ENCODE peak calls at places on chromosomes 13 and 19, in nine cellular contexts. L is IMR-90, K is adrenal gland, F is transverse colon, I is A549, N is heart left ventricle, Z is right lobe of liver, G is suprapubic skin, O is sigmoid colon. M is an unnamed sample.

GRCh38 chr13:90105276-90105675 is 1242.2 kb upstream of the MIR17HG start:
- DNase-seq in Z (no peak), L (no peak), G (no peak), O (no peak), I (no peak), K (no peak), F (no peak), N (no peak), M (no peak)

GRCh38 chr19:40799558-40800338 is 757 bp downstream of the EGLN2 start:
- DNase-seq in F (no peak), Z (peak), K (peak), L (no peak), N (peak), G (peak), O (peak), I (no peak), M (peak)

GRCh38 chr19:28711401-28711800 is 501.6 kb downstream of the UQCRFS1 start:
- DNase-seq in O (no peak), G (no peak), Z (no peak), F (no peak), L (no peak), N (no peak), I (no peak), K (no peak), M (no peak)

GRCh38 chr19:57210381-57210780 is 19.1 kb downstream of the ZNF264 start:
- DNase-seq in N (no peak), G (no peak), O (no peak), L (no peak), Z (no peak), F (no peak), I (no peak), K (no peak), M (no peak)

GRCh38 chr13:111139874-111140561 is 24.9 kb downstream of the ARHGEF7 start:
- DNase-seq in K (no peak), I (no peak), F (peak), G (no peak), L (no peak), O (no peak), N (no peak), Z (no peak), M (no peak)

GRCh38 chr13:49551245-49551644 is 34.1 kb downstream of the RCBTB1 start:
- DNase-seq in F (no peak), O (no peak), K (no peak), N (no peak), L (no peak), Z (no peak), I (no peak), G (no peak), M (no peak)

GRCh38 chr13:49444517-49445395 is 682 bp downstream of the SETDB2 start:
- DNase-seq in G (no peak), O (no peak), I (peak), L (peak), Z (no peak), N (no peak), K (no peak), F (peak), M (peak)

GRCh38 chr13:93505104-93505952 is 278.7 kb downstream of the GPC6 start:
- DNase-seq in N (peak), I (no peak), Z (no peak), O (no peak), F (no peak), G (no peak), L (peak), K (no peak), M (no peak)

GRCh38 chr19:38718747-38719543 is 25.3 kb downstream of the CAPN12 start:
- DNase-seq in L (no peak), I (peak), N (peak), O (peak), K (no peak), F (no peak), G (no peak), Z (no peak), M (no peak)

GRCh38 chr19:11168568-11168967 is 13.0 kb upstream of the SPC24 start:
- DNase-seq in O (no peak), Z (no peak), K (no peak), L (peak), N (no peak), I (peak), G (no peak), F (no peak), M (no peak)

GRCh38 chr19:3196064-3196932 is 10.6 kb downstream of the NCLN start:
- DNase-seq in L (no peak), F (no peak), N (no peak), Z (peak), K (no peak), G (no peak), I (no peak), O (no peak), M (no peak)

GRCh38 chr13:66114127-66114526 is 1116.0 kb downstream of the PCDH9 start:
- DNase-seq in N (no peak), O (no peak), L (peak), F (no peak), Z (no peak), G (no peak), I (no peak), K (no peak), M (no peak)

GRCh38 chr13:94329277-94329676 is 150.2 kb downstream of the DCT start:
- DNase-seq in K (no peak), G (no peak), Z (no peak), I (no peak), O (peak), F (no peak), L (peak), N (no peak), M (no peak)

GRCh38 chr19:37790244-37790925 is 11.0 kb upstream of the ZNF573 start:
- DNase-seq in O (no peak), Z (no peak), N (no peak), G (no peak), K (no peak), L (no peak), F (no peak), I (no peak), M (no peak)

GRCh38 chr19:55089279-55089944 is 13.7 kb downstream of the EPS8L1 start:
- DNase-seq in I (no peak), N (peak), F (no peak), K (no peak), L (no peak), O (no peak), G (peak), Z (no peak), M (no peak)

GRCh38 chr19:55087542-55087935 is 11.9 kb downstream of the EPS8L1 start:
- DNase-seq in L (peak), G (peak), Z (no peak), I (no peak), N (peak), K (no peak), F (no peak), O (no peak), M (no peak)

GRCh38 chr19:55086730-55087541 is 11.3 kb downstream of the EPS8L1 start:
- DNase-seq in G (peak), O (peak), Z (peak), I (no peak), K (peak), L (peak), F (peak), N (peak), M (peak)

GRCh38 chr19:55088021-55088451 is 12.4 kb downstream of the EPS8L1 start:
- DNase-seq in N (peak), O (no peak), G (peak), I (no peak), F (no peak), L (no peak), K (no peak), Z (no peak), M (no peak)

GRCh38 chr19:55088543-55089265 is 13.0 kb downstream of the EPS8L1 start:
- DNase-seq in N (peak), I (peak), F (peak), Z (no peak), O (peak), L (peak), G (peak), K (peak), M (no peak)
- TF ChIP-seq POLR2A in N (no peak), I (no peak), F (no peak), Z (no peak), O (no peak), L (no peak), G (no peak), K (no peak), M (no peak)

DNA sequence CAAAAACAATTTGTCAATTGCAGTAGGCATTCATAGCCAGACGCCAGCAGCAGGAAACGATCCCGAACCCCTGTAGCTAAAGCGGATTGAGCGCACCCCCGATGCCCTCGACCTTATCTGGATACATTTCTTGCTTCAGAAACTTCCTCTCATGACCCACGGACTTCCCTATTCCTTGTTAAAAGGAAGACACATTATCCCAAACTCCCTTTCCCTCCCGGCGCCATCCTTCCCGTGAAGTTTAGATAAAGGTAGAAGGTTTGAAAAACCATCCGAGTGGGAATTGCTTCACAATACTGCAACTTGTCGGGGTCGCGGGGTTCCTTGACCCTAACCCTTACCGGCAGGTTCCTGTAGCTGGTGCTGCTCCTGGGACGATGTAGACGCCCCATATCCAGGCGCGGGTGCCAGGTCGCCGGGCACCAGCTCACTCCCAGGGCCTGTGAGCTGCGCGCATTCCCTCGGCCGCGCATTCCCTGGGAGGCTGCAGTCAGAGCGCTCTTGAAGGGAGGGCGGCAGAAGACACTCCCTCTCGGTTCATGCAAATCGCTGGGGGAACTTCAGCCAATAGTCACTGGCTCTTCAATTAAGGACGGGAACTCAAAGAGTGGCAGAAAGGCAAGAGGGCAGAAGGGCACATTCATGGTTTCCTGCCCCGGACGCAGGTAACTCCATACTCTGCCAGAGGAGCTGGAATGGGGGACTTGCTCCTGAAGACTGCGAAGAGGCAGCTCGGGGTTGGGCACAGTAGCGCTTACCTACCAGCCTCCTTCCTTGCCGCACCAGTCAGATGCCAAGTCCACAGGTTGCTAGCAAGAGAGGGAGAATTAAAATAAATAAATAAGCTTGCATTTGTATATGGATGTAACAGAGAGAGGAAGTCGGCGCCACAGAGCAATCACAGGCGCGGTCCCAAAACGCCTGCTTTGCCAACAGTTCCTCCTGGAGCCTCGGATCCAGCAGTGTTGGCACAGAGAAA is 674 bp downstream of the PCDH20 start:
- DNase-seq in N (peak), I (peak), L (no peak), K (no peak), Z (peak), F (peak), O (peak), G (peak), M (peak)
- TF ChIP-seq POLR2A in N (no peak), I (no peak), L (no peak), K (no peak), Z (peak), F (peak), O (no peak), G (no peak), M (no peak)

GRCh38 chr19:1438933-1439358 is 750 bp downstream of the RPS15 start:
- DNase-seq in G (no peak), K (no peak), I (no peak), F (no peak), O (no peak), L (no peak), N (no peak), Z (no peak), M (no peak)

GRCh38 chr19:1438035-1438932 is at the start of gene RPS15:
- DNase-seq in G (peak), I (peak), F (peak), N (peak), L (peak), O (peak), Z (peak), K (peak), M (peak)

GRCh38 chr19:1440418-1440801 is 2.2 kb downstream of the RPS15 start:
- DNase-seq in L (no peak), K (no peak), O (no peak), F (no peak), N (no peak), I (no peak), Z (no peak), G (no peak), M (no peak)

GRCh38 chr19:1441677-1442438 is 3.7 kb downstream of the RPS15 start:
- DNase-seq in K (no peak), F (no peak), N (no peak), L (no peak), O (no peak), Z (no peak), G (no peak), I (no peak), M (no peak)

DNA sequence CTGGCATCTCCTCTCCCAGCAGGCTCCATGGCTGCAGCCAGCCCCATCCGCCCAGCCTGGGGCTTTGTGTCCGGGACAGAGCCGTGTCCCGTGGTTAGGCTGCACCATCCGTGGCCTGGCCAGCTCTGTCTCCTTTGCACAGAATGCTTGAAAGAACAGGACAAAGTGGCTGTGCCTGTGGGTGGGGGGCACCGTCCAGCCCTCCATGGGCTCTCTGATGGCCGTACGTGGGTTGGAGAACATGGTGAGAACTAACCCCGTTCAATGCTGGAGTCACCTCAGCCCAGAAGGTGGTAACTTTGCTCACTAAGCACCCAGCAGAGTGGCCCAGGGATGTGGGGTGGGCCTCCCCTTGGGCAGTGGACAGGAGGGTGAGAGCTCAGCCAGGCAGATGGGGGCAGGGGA is 2.8 kb downstream of the RPS15 start:
- DNase-seq in G (no peak), Z (no peak), F (no peak), O (no peak), K (no peak), N (no peak), I (no peak), L (no peak), M (no peak)
- TF ChIP-seq POLR2A in G (no peak), Z (no peak), F (no peak), O (no peak), K (no peak), N (no peak), I (no peak), L (no peak), M (no peak)

GRCh38 chr19:12796146-12797071 is 5.1 kb downstream of the JUNB start:
- DNase-seq in F (peak), Z (peak), G (peak), O (peak), I (peak), K (peak), L (peak), N (peak), M (peak)
- TF ChIP-seq POLR2A in F (peak), Z (peak), G (no peak), O (no peak), I (no peak), K (peak), L (peak), N (no peak), M (no peak)

DNA sequence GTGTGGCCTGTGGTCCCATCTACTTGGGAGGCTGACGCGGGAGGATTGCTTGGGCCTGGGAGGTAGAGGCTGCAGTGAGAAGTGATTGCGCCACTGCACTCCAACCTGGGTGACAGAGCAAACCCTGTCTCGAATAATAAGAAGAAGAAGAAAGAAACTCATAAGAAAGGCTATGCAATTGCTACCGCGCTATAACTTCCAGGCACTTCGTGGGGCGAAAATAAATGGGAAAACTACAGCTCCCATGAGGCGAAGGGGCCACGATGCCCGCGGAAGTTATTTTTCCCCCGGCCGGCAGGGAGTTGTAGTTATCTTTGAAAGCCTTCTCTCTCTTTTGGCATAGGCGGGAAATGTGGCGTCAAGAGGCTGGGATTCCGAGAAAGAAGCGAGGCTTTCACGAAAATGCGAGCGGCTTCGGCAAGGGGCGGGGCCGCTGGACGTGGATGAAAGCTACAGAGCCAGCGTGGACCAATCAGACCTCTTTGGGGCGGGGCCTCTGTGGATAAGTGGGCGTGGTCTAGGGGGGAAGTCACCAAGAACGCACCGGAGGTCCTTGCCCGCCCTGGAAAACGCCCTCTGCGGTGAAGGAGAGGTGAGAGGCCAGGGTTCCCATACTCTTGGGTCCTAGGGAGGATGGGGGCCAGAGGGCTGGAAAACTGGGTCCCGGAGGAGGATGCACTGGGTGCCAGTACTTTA is at the start of gene NUCB1:
- DNase-seq in F (peak), O (peak), L (peak), K (peak), G (peak), N (peak), Z (peak), I (peak), M (peak)
- TF ChIP-seq POLR2A in F (peak), O (peak), L (no peak), K (no peak), G (no peak), N (no peak), Z (peak), I (peak), M (no peak)

DNA sequence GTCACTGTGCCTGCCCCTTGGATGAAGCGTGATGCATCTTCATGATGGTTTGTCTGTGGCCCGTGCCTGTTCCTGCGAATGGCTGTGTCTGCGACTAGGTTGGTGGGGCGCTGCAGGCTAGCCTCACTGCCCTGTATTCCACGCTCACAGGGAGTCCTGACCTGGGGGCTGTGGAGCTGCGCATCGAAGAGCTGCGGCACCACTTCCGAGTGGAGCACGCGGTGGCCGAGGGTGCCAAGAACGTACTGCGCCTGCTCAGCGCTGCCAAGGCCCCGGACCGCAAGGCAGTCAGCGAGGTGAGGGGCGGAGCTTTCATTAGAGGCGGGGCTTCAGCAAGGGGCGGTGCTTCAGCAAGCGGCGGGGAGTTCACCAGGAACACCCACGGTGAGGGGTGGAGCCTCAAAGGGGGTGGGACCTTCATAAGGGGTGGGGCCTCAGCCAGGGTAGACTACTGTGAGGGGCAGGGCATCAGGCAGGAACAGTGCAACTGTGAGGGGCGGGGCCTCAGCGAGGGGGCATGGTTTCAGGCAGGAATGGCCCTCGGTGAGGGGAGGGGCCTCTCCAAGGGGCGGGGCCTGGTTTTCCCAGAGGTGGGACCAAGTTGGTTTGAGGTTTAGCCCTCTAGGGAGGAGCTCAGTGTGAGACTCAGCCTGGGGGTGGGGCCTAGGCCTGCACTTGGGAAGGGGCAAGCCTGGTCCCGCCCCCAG is 17.2 kb downstream of the PKN1 start:
- DNase-seq in K (peak), Z (no peak), L (no peak), G (no peak), I (peak), O (no peak), N (no peak), F (no peak), M (no peak)
- TF ChIP-seq POLR2A in K (no peak), Z (no peak), L (no peak), G (no peak), I (no peak), O (no peak), N (no peak), F (no peak), M (no peak)

GRCh38 chr13:112843392-112844250 is 125.4 kb upstream of the MCF2L start:
- DNase-seq in F (no peak), O (no peak), L (no peak), G (no peak), N (no peak), K (no peak), I (no peak), Z (no peak), M (no peak)
- TF ChIP-seq POLR2A in F (no peak), O (no peak), L (no peak), G (no peak), N (no peak), K (no peak), I (no peak), Z (no peak), M (no peak)

DNA sequence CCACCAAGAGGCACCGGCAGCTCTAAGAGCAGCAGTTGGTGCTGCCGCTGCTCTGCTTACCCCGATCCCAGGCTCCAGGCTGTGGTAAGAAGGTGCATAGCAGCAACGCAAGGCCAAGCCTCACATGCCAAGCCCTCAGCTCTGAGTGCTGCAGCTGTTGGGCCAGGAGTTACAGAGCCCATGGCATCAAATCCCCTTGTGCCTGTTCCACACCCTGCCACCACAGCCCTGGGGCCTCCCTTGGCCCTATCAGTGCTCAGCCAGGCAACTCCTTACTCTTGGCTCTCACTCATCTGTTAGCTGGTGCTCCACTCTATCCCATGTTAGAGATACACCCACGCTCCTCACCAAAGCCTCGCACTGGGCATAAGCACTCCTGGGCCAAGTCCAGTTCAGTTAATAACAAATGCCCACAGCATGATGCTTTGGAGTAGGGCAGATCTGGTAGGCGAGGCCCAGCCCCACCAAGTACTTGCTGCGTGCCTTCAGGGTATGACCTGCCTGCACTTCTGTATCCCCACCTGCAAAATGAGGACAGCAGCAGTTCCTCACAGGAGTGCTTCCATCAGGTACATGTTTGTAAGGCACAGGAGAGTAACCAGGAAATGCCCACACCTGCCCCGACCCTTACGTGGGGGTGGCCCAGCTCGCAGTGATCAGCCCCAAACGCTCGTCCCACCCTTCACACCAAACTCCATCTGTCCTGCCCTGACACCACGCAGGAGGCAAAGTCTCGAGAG is 16.2 kb downstream of the AKAP8L start:
- DNase-seq in L (no peak), Z (no peak), O (peak), I (no peak), K (no peak), G (no peak), N (peak), F (no peak), M (no peak)
- TF ChIP-seq POLR2A in L (no peak), Z (no peak), O (no peak), I (no peak), K (no peak), G (no peak), N (no peak), F (no peak), M (no peak)

M was measured in lower leg skin.